ENCODE peak calls at places on chromosomes 3 and 15, in seven cellular contexts. One of them, this sample, is unnamed.

GRCh38 chr3:8503871-8504610 is 2.4 kb downstream of the LMCD1 start:
- DNase-seq in colonic mucosa: no peak
- DNase-seq in PC-3: no peak
- DNase-seq in K562: no peak
- DNase-seq in mesenchymal stem cell: no peak
- DNase-seq in vagina: no peak
- DNase-seq in ovary: no peak
- DNase-seq in this sample: no peak

GRCh38 chr3:18679226-18679625 is 254.1 kb upstream of the SATB1 start:
- DNase-seq in mesenchymal stem cell: no peak
- DNase-seq in K562: no peak
- DNase-seq in vagina: no peak
- DNase-seq in colonic mucosa: no peak
- DNase-seq in ovary: no peak
- DNase-seq in PC-3: no peak
- DNase-seq in this sample: peak; percentile 65

GRCh38 chr3:32334675-32335074 is 57.0 kb upstream of the CMTM7 start:
- DNase-seq in PC-3: peak; percentile 34
- DNase-seq in ovary: no peak
- DNase-seq in colonic mucosa: no peak
- DNase-seq in vagina: no peak
- DNase-seq in mesenchymal stem cell: no peak
- DNase-seq in K562: peak; percentile 18
- DNase-seq in this sample: peak; percentile 54

GRCh38 chr15:29970402-29970695 is 112.4 kb upstream of the GOLGA8J start:
- DNase-seq in PC-3: peak; percentile 63
- DNase-seq in vagina: no peak
- DNase-seq in mesenchymal stem cell: peak; percentile 7
- DNase-seq in colonic mucosa: no peak
- DNase-seq in K562: no peak
- DNase-seq in ovary: no peak
- DNase-seq in this sample: no peak

GRCh38 chr3:120678331-120678845 is 3.7 kb downstream of the HGD start:
- DNase-seq in vagina: no peak
- DNase-seq in colonic mucosa: peak; percentile 87
- DNase-seq in K562: no peak
- DNase-seq in ovary: peak; percentile 59
- DNase-seq in mesenchymal stem cell: peak; percentile 62
- DNase-seq in PC-3: peak; percentile 58
- DNase-seq in this sample: no peak

GRCh38 chr3:128004661-128005060 is 47.6 kb upstream of the SEC61A1 start:
- DNase-seq in K562: no peak
- DNase-seq in vagina: no peak
- DNase-seq in mesenchymal stem cell: no peak
- DNase-seq in PC-3: no peak
- DNase-seq in colonic mucosa: no peak
- DNase-seq in ovary: no peak
- DNase-seq in this sample: no peak

GRCh38 chr3:15557511-15557946 is 36.0 kb upstream of the COLQ start:
- DNase-seq in vagina: no peak
- DNase-seq in PC-3: peak; percentile 94
- DNase-seq in K562: peak; percentile 81
- DNase-seq in ovary: no peak
- DNase-seq in mesenchymal stem cell: peak; percentile 83
- DNase-seq in colonic mucosa: peak; percentile 72
- DNase-seq in this sample: peak; percentile 79

GRCh38 chr15:45449387-45449786 is 71.0 kb upstream of the GATM start:
- DNase-seq in PC-3: peak; percentile 22
- DNase-seq in mesenchymal stem cell: no peak
- DNase-seq in ovary: no peak
- DNase-seq in colonic mucosa: peak; percentile 16
- DNase-seq in K562: no peak
- DNase-seq in vagina: no peak
- DNase-seq in this sample: no peak

GRCh38 chr3:9703736-9704342 is at the start of gene CPNE9:
- DNase-seq in mesenchymal stem cell: no peak
- DNase-seq in K562: no peak
- DNase-seq in vagina: no peak
- DNase-seq in PC-3: no peak
- DNase-seq in ovary: no peak
- DNase-seq in colonic mucosa: no peak
- DNase-seq in this sample: no peak

GRCh38 chr3:138289260-138289659 is 40.4 kb downstream of the NME9 start:
- DNase-seq in ovary: no peak
- DNase-seq in colonic mucosa: no peak
- DNase-seq in PC-3: no peak
- DNase-seq in K562: no peak
- DNase-seq in vagina: no peak
- DNase-seq in mesenchymal stem cell: no peak
- DNase-seq in this sample: no peak

GRCh38 chr3:78322780-78323179 is 1282.9 kb downstream of the ROBO2 start:
- DNase-seq in PC-3: no peak
- DNase-seq in colonic mucosa: no peak
- DNase-seq in K562: no peak
- DNase-seq in mesenchymal stem cell: no peak
- DNase-seq in ovary: no peak
- DNase-seq in vagina: no peak
- DNase-seq in this sample: no peak

GRCh38 chr3:107662109-107662477 is 139.3 kb downstream of the BBX start:
- DNase-seq in ovary: no peak
- DNase-seq in vagina: no peak
- DNase-seq in colonic mucosa: peak; percentile 21
- DNase-seq in mesenchymal stem cell: peak; percentile 77
- DNase-seq in K562: no peak
- DNase-seq in PC-3: peak; percentile 33
- DNase-seq in this sample: no peak

GRCh38 chr15:36844453-36845094 is 255.8 kb downstream of the MEIS2 start:
- DNase-seq in mesenchymal stem cell: peak; percentile 63
- DNase-seq in ovary: no peak
- DNase-seq in K562: no peak
- DNase-seq in vagina: no peak
- DNase-seq in colonic mucosa: no peak
- DNase-seq in PC-3: peak; percentile 49
- DNase-seq in this sample: no peak

GRCh38 chr15:90101130-90101968 is 919 bp downstream of the IDH2 start:
- DNase-seq in K562: peak; percentile 64
- DNase-seq in colonic mucosa: peak; percentile 58
- DNase-seq in vagina: no peak
- DNase-seq in mesenchymal stem cell: peak; percentile 32
- DNase-seq in PC-3: no peak
- DNase-seq in ovary: peak; percentile 63
- DNase-seq in this sample: no peak

GRCh38 chr3:15309662-15310335 is 22.6 kb downstream of the SH3BP5 start:
- DNase-seq in mesenchymal stem cell: no peak
- DNase-seq in vagina: no peak
- DNase-seq in PC-3: peak; percentile 61
- DNase-seq in ovary: no peak
- DNase-seq in K562: no peak
- DNase-seq in colonic mucosa: no peak
- DNase-seq in this sample: no peak

GRCh38 chr3:114155370-114155821 is 23.5 kb downstream of the DRD3 start:
- DNase-seq in ovary: no peak
- DNase-seq in mesenchymal stem cell: peak; percentile 29
- DNase-seq in vagina: no peak
- DNase-seq in K562: peak; percentile 58
- DNase-seq in colonic mucosa: peak; percentile 28
- DNase-seq in PC-3: peak; percentile 54
- DNase-seq in this sample: no peak

GRCh38 chr3:37290551-37290950 is 116.2 kb upstream of the LRRFIP2 start:
- DNase-seq in mesenchymal stem cell: peak; percentile 46
- DNase-seq in vagina: no peak
- DNase-seq in ovary: no peak
- DNase-seq in PC-3: no peak
- DNase-seq in colonic mucosa: no peak
- DNase-seq in K562: no peak
- DNase-seq in this sample: no peak

GRCh38 chr3:108296239-108296638 is at the start of gene HHLA2:
- DNase-seq in vagina: no peak
- DNase-seq in ovary: no peak
- DNase-seq in K562: no peak
- DNase-seq in colonic mucosa: peak; percentile 56
- DNase-seq in mesenchymal stem cell: no peak
- DNase-seq in PC-3: peak; percentile 54
- DNase-seq in this sample: no peak

GRCh38 chr3:149085828-149086231 is 503 bp downstream of the HLTF start:
- DNase-seq in K562: peak; percentile 88
- DNase-seq in colonic mucosa: peak; percentile 42
- DNase-seq in ovary: no peak
- DNase-seq in mesenchymal stem cell: peak; percentile 61
- DNase-seq in PC-3: peak; percentile 46
- DNase-seq in vagina: no peak
- DNase-seq in this sample: peak; percentile 53

DNA sequence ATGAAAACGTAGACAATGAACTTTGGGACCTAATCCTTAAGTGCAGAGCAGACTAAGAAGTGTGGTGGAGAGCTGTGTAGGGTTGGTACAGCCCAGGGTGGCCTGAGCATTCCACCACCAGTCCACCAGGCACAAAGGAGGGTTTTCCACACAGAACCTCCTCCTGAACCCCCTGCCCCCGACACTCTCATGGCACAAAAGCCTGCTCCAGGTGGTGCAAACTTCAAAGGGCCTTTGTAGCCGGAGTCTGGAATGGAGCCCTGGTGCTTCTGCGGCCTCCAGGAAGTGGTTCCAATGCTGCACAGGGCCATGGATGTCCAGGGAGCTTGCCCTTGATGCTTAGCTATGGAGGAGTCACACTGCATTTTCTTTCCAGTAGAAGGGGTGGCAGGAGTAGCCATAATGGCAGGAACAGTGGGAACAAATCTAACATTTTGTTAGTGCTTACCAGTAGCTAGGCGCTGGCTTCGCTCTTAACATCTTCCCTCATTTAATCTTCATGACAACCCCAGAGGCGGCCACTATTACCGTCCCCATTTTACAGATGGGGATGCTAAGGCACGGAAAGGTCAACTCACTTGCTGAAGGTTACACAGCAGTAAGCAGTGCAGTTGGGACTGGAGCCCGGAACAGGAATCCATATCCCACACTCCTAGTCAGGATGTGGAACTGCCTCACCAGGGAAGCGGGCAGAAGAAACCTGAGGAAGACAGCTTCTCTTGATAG is 68.6 kb downstream of the LRIG1 start:
- DNase-seq in ovary: no peak
- DNase-seq in PC-3: no peak
- DNase-seq in mesenchymal stem cell: no peak
- DNase-seq in colonic mucosa: no peak
- DNase-seq in K562: no peak
- DNase-seq in vagina: no peak
- DNase-seq in this sample: no peak
- H3K4me1 ChIP-seq in ovary: peaks cover 26% of the 10 kb centered on the region
- H3K4me1 ChIP-seq in PC-3: peaks cover 12% of the 10 kb centered on the region
- H3K4me1 ChIP-seq in mesenchymal stem cell: peaks cover 39% of the 10 kb centered on the region
- H3K4me1 ChIP-seq in colonic mucosa: no peaks in the 10 kb centered on the region
- H3K4me1 ChIP-seq in K562: no peaks in the 10 kb centered on the region
- H3K4me1 ChIP-seq in vagina: peaks cover 64% of the 10 kb centered on the region
- H3K4me1 ChIP-seq in this sample: peaks cover 18% of the 10 kb centered on the region

GRCh38 chr3:197682713-197683112 is 54.0 kb downstream of the RUBCN start:
- DNase-seq in mesenchymal stem cell: no peak
- DNase-seq in colonic mucosa: no peak
- DNase-seq in K562: no peak
- DNase-seq in PC-3: no peak
- DNase-seq in ovary: no peak
- DNase-seq in vagina: no peak
- DNase-seq in this sample: no peak
- H3K36me3 ChIP-seq in mesenchymal stem cell: peaks cover 45% of the 10 kb centered on the region
- H3K36me3 ChIP-seq in colonic mucosa: no peaks in the 10 kb centered on the region
- H3K36me3 ChIP-seq in K562: peaks cover 36% of the 10 kb centered on the region
- H3K36me3 ChIP-seq in PC-3: peaks cover 19% of the 10 kb centered on the region
- H3K36me3 ChIP-seq in ovary: no peaks in the 10 kb centered on the region
- H3K36me3 ChIP-seq in vagina: peaks cover 31% of the 10 kb centered on the region
- H3K36me3 ChIP-seq in this sample: peaks cover 33% of the 10 kb centered on the region

GRCh38 chr3:172080503-172080902 is 41.1 kb downstream of the FNDC3B start:
- DNase-seq in colonic mucosa: no peak
- DNase-seq in vagina: no peak
- DNase-seq in mesenchymal stem cell: no peak
- DNase-seq in PC-3: no peak
- DNase-seq in ovary: no peak
- DNase-seq in K562: no peak
- DNase-seq in this sample: no peak

GRCh38 chr3:172079326-172079976 is 40.1 kb downstream of the FNDC3B start:
- DNase-seq in K562: peak; percentile 56
- DNase-seq in colonic mucosa: no peak
- DNase-seq in ovary: no peak
- DNase-seq in mesenchymal stem cell: no peak
- DNase-seq in PC-3: no peak
- DNase-seq in vagina: no peak
- DNase-seq in this sample: no peak

GRCh38 chr3:172077197-172077734 is 37.9 kb downstream of the FNDC3B start:
- DNase-seq in vagina: no peak
- DNase-seq in ovary: no peak
- DNase-seq in mesenchymal stem cell: no peak
- DNase-seq in K562: no peak
- DNase-seq in PC-3: no peak
- DNase-seq in colonic mucosa: no peak
- DNase-seq in this sample: no peak

GRCh38 chr3:172078244-172078643 is 38.9 kb downstream of the FNDC3B start:
- DNase-seq in ovary: no peak
- DNase-seq in K562: no peak
- DNase-seq in vagina: no peak
- DNase-seq in PC-3: no peak
- DNase-seq in colonic mucosa: no peak
- DNase-seq in mesenchymal stem cell: no peak
- DNase-seq in this sample: no peak

DNA sequence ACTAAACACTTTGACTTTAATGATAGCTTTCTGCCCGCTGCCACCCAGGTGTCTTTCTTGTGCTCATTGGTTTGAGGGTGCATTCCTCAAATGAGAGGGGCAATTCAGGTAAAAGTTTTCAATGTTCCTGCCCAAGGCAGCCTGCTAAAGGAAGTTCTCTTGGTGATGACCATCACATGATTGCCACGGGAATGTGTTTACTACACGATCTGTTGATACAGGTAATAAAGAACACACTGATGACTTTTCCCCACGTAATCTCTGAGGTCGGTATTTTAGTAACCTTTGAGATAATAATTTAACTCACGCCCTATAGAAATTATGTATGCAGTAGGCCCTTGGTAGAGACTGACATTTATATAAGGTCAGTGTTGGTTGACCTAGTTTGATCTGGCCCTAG is 39.3 kb downstream of the FNDC3B start:
- DNase-seq in mesenchymal stem cell: no peak
- DNase-seq in K562: no peak
- DNase-seq in vagina: no peak
- DNase-seq in PC-3: no peak
- DNase-seq in colonic mucosa: no peak
- DNase-seq in ovary: no peak
- DNase-seq in this sample: no peak
- H3K4me3 ChIP-seq in mesenchymal stem cell: no peak overlapping the region
- H3K4me3 ChIP-seq in K562: no peak overlapping the region
- H3K4me3 ChIP-seq in vagina: no peak overlapping the region
- H3K4me3 ChIP-seq in PC-3: no peak overlapping the region
- H3K4me3 ChIP-seq in colonic mucosa: no peak overlapping the region
- H3K4me3 ChIP-seq in ovary: no peak overlapping the region
- H3K4me3 ChIP-seq in this sample: no peak overlapping the region

DNA sequence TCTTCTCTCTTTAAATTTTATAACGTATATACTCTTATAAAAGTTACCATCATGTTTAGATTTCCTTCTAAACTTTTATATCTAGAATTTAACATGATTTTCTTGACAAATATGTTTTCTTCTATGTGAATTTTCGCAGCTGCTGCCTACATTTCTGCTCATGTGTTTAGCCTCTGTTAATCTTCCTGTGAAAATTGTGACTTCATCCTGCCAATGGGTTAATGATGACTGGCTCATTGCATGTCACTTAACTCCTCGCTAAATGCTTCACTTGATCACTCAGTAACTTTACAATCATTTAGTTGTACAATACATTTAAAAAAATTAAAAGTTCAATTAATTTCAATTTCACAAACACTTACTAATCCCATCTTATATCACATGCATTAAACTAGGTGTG is 178.1 kb downstream of the LPP start:
- DNase-seq in ovary: no peak
- DNase-seq in K562: no peak
- DNase-seq in vagina: no peak
- DNase-seq in mesenchymal stem cell: no peak
- DNase-seq in PC-3: no peak
- DNase-seq in colonic mucosa: no peak
- DNase-seq in this sample: no peak
- H3K4me1 ChIP-seq in ovary: peaks cover 3% of the 10 kb centered on the region
- H3K4me1 ChIP-seq in K562: no peaks in the 10 kb centered on the region
- H3K4me1 ChIP-seq in vagina: peaks cover 20% of the 10 kb centered on the region
- H3K4me1 ChIP-seq in mesenchymal stem cell: no peaks in the 10 kb centered on the region
- H3K4me1 ChIP-seq in PC-3: peaks cover 11% of the 10 kb centered on the region
- H3K4me1 ChIP-seq in colonic mucosa: no peaks in the 10 kb centered on the region
- H3K4me1 ChIP-seq in this sample: peaks cover 13% of the 10 kb centered on the region

This sample was measured in CD4-positive, alpha-beta memory T cell.